ENCODE peak calls at places on chromosomes 1 and 21, in seven cellular contexts. S is HTR-8/SVneo, E is B cell, Q is mesenchymal stem cell, V is H4, H is memory B cell, U is iris pigment epithelial cell. A is an unnamed sample.

GRCh38 chr1:83543222-83543973 is 455.5 kb downstream of the TTLL7 start:
- DNase-seq in Q (no peak), H (no peak), V (no peak), E (no peak), S (no peak), U (no peak), A (no peak)

GRCh38 chr1:207752456-207753132 is 740 bp downstream of the CD46 start:
- DNase-seq in S (no peak), U (peak; percentile 25), Q (peak; percentile 40), V (peak; percentile 13), H (no peak), E (no peak), A (peak; percentile 38)

GRCh38 chr1:201420608-201421002 is 925 bp downstream of the TNNI1 start:
- DNase-seq in V (no peak), E (no peak), S (no peak), H (no peak), Q (no peak), U (no peak), A (no peak)

GRCh38 chr21:42980959-42981523 is 6.7 kb downstream of the PKNOX1 start:
- DNase-seq in Q (no peak), S (no peak), H (no peak), V (no peak), U (no peak), E (no peak), A (peak; percentile 59)

GRCh38 chr1:218341325-218341724 is 3.8 kb upstream of the TGFB2 start:
- DNase-seq in Q (no peak), U (no peak), H (no peak), V (no peak), E (no peak), S (no peak), A (no peak)

GRCh38 chr21:44527156-44527982 is 12.6 kb downstream of the KRTAP10-1 start:
- DNase-seq in Q (no peak), S (no peak), V (no peak), H (no peak), U (no peak), E (no peak), A (no peak)

GRCh38 chr1:75461808-75462325 is 149.0 kb downstream of the SLC44A5 start:
- DNase-seq in Q (no peak), V (no peak), S (no peak), E (no peak), H (no peak), U (no peak), A (no peak)

GRCh38 chr1:214415131-214415530 is 134.2 kb downstream of the SMYD2 start:
- DNase-seq in H (no peak), S (no peak), U (no peak), Q (no peak), E (no peak), V (no peak), A (no peak)

GRCh38 chr1:14328687-14329086 is 269.8 kb upstream of the KAZN start:
- DNase-seq in E (no peak), S (no peak), V (no peak), H (no peak), U (no peak), Q (no peak), A (no peak)